ENCODE peak calls at places on chromosome 2, in six cellular contexts. A is astrocyte of the spinal cord, Q is fibroblast of mammary gland, X is heart right ventricle, Z is astrocyte of the cerebellum, L is upper lobe of right lung. I is an unnamed sample.

GRCh38 chr2:27736890-27737204 is 34.7 kb upstream of the MRPL33 start:
- DNase-seq in A (no peak), Q (no peak), X (no peak), Z (no peak), L (no peak), I (no peak)

GRCh38 chr2:45329045-45329677 is 281.9 kb downstream of the SRBD1 start:
- DNase-seq in A (peak; percentile 30), Q (peak; percentile 50), X (no peak), Z (no peak), L (no peak), I (no peak)

GRCh38 chr2:186064507-186064906 is 325.9 kb downstream of the FSIP2 start:
- DNase-seq in A (no peak), Q (no peak), X (no peak), Z (no peak), L (no peak), I (no peak)

GRCh38 chr2:68855550-68855949 is 15.6 kb downstream of the BMP10 start:
- DNase-seq in A (no peak), Q (no peak), X (no peak), Z (no peak), L (no peak), I (no peak)

GRCh38 chr2:239357954-239358754 is 42.7 kb downstream of the HDAC4 start:
- DNase-seq in A (peak; percentile 35), Q (no peak), X (no peak), Z (no peak), L (no peak), I (no peak)

GRCh38 chr2:36993841-36994620 is 27.7 kb upstream of the STRN start:
- DNase-seq in A (no peak), Q (peak; percentile 85), X (no peak), Z (no peak), L (no peak), I (no peak)

GRCh38 chr2:55133467-55134315 is 83.4 kb upstream of the RTN4 start:
- DNase-seq in A (peak; percentile 89), Q (peak; percentile 88), X (peak; percentile 63), Z (peak; percentile 92), L (no peak), I (peak; percentile 58)

GRCh38 chr2:205914736-205915510 is 171.1 kb downstream of the INO80D start:
- DNase-seq in A (peak; percentile 23), Q (no peak), X (no peak), Z (no peak), L (no peak), I (no peak)

GRCh38 chr2:8427211-8427610 is 254.6 kb upstream of the ID2 start:
- DNase-seq in A (no peak), Q (no peak), X (no peak), Z (no peak), L (no peak), I (no peak)

GRCh38 chr2:237464757-237465391 is 22.2 kb upstream of the MLPH start:
- DNase-seq in A (no peak), Q (no peak), X (no peak), Z (no peak), L (no peak), I (no peak)

GRCh38 chr2:120778244-120778643 is 42.6 kb downstream of the GLI2 start:
- DNase-seq in A (no peak), Q (peak; percentile 45), X (no peak), Z (no peak), L (no peak), I (no peak)

GRCh38 chr2:133954636-133955035 is 299.2 kb upstream of the MGAT5 start:
- DNase-seq in A (no peak), Q (no peak), X (no peak), Z (no peak), L (no peak), I (no peak)

GRCh38 chr2:120565095-120565460 is 170.6 kb upstream of the GLI2 start:
- DNase-seq in A (no peak), Q (no peak), X (no peak), Z (no peak), L (no peak), I (no peak)

GRCh38 chr2:96330407-96330806 is 5.2 kb upstream of the NCAPH start:
- DNase-seq in A (peak; percentile 13), Q (peak; percentile 78), X (no peak), Z (no peak), L (no peak), I (peak; percentile 69)

GRCh38 chr2:15722980-15723379 is 131.3 kb downstream of the DDX1 start:
- DNase-seq in A (no peak), Q (no peak), X (no peak), Z (no peak), L (no peak), I (no peak)

GRCh38 chr2:142142595-142142994 is 11.8 kb upstream of the LRP1B start:
- DNase-seq in A (no peak), Q (no peak), X (no peak), Z (no peak), L (no peak), I (no peak)

GRCh38 chr2:166518634-166519390 is 24.8 kb upstream of the SCN7A start:
- DNase-seq in A (no peak), Q (no peak), X (no peak), Z (no peak), L (no peak), I (no peak)

GRCh38 chr2:223995569-223995968 is 38.3 kb downstream of the MRPL44 start:
- DNase-seq in A (peak; percentile 62), Q (peak; percentile 58), X (no peak), Z (no peak), L (no peak), I (no peak)

GRCh38 chr2:217142649-217143266 is 282.9 kb upstream of the TNP1 start:
- DNase-seq in A (peak; percentile 21), Q (peak; percentile 47), X (no peak), Z (no peak), L (no peak), I (no peak)

GRCh38 chr2:234502285-234502918 is 5.5 kb upstream of the ARL4C start:
- DNase-seq in A (peak; percentile 85), Q (peak; percentile 84), X (no peak), Z (no peak), L (no peak), I (no peak)

GRCh38 chr2:186848873-186849578 is at the start of gene ZSWIM2:
- DNase-seq in A (peak; percentile 78), Q (peak; percentile 87), X (peak; percentile 24), Z (peak; percentile 56), L (peak; percentile 75), I (peak; percentile 92)

GRCh38 chr2:129720360-129720759 is 259.1 kb upstream of the RAB6C start:
- DNase-seq in A (no peak), Q (no peak), X (no peak), Z (no peak), L (no peak), I (no peak)

GRCh38 chr2:78201064-78201575 is 678.9 kb upstream of the LRRTM4 start:
- DNase-seq in A (no peak), Q (no peak), X (no peak), Z (no peak), L (no peak), I (no peak)

GRCh38 chr2:112075490-112076260 is 20.6 kb downstream of the TMEM87B start:
- DNase-seq in A (peak; percentile 33), Q (no peak), X (no peak), Z (no peak), L (no peak), I (no peak)

GRCh38 chr2:65576861-65577601 is 144.6 kb upstream of the SPRED2 start:
- DNase-seq in A (peak; percentile 92), Q (peak; percentile 95), X (no peak), Z (peak; percentile 89), L (no peak), I (peak; percentile 68)

GRCh38 chr2:239225921-239226561 is 174.8 kb downstream of the HDAC4 start:
- DNase-seq in A (peak; percentile 77), Q (peak; percentile 68), X (no peak), Z (peak; percentile 82), L (no peak), I (peak; percentile 58)

GRCh38 chr2:67503066-67503795 is 106.1 kb downstream of the ETAA1 start:
- DNase-seq in A (peak; percentile 67), Q (peak; percentile 97), X (no peak), Z (no peak), L (no peak), I (peak; percentile 87)

GRCh38 chr2:64354857-64355680 is 98.9 kb upstream of the LGALSL start:
- DNase-seq in A (peak; percentile 72), Q (peak; percentile 89), X (no peak), Z (peak; percentile 81), L (no peak), I (peak; percentile 24)

GRCh38 chr2:23312996-23313606 is 71.9 kb upstream of the KLHL29 start:
- DNase-seq in A (no peak), Q (peak; percentile 19), X (no peak), Z (no peak), L (no peak), I (no peak)

GRCh38 chr2:941811-942360 is 8.8 kb upstream of the SNTG2 start:
- DNase-seq in A (no peak), Q (no peak), X (no peak), Z (no peak), L (peak; percentile 51), I (no peak)

GRCh38 chr2:46047280-46047679 is 249.9 kb upstream of the EPAS1 start:
- DNase-seq in A (peak; percentile 46), Q (no peak), X (no peak), Z (no peak), L (no peak), I (no peak)

GRCh38 chr2:188319845-188320244 is 28.2 kb downstream of the GULP1 start:
- DNase-seq in A (no peak), Q (no peak), X (no peak), Z (no peak), L (no peak), I (no peak)
- TF ChIP-seq CTCF in A (no peak), Q (peak; percentile 15), X (no peak), Z (no peak), L (no peak), I (no peak)

GRCh38 chr2:241869087-241869961 is at the start of gene RTP5:
- DNase-seq in A (no peak), Q (no peak), X (no peak), Z (no peak), L (no peak), I (no peak)
- H3K4me3 ChIP-seq in A (no peak within 1 kb of the TSS), Q (no peak within 1 kb of the TSS), X (no peak within 1 kb of the TSS), Z (no peak within 1 kb of the TSS), L (no peak within 1 kb of the TSS), I (no peak within 1 kb of the TSS)

GRCh38 chr2:70959851-70960832 is 18.3 kb upstream of the ANKRD53 start:
- DNase-seq in A (no peak), Q (no peak), X (no peak), Z (no peak), L (peak; percentile 44), I (no peak)
- TF ChIP-seq CTCF in A (peak; percentile 17), Q (peak; percentile 1), X (no peak), Z (no peak), L (no peak), I (no peak)

DNA sequence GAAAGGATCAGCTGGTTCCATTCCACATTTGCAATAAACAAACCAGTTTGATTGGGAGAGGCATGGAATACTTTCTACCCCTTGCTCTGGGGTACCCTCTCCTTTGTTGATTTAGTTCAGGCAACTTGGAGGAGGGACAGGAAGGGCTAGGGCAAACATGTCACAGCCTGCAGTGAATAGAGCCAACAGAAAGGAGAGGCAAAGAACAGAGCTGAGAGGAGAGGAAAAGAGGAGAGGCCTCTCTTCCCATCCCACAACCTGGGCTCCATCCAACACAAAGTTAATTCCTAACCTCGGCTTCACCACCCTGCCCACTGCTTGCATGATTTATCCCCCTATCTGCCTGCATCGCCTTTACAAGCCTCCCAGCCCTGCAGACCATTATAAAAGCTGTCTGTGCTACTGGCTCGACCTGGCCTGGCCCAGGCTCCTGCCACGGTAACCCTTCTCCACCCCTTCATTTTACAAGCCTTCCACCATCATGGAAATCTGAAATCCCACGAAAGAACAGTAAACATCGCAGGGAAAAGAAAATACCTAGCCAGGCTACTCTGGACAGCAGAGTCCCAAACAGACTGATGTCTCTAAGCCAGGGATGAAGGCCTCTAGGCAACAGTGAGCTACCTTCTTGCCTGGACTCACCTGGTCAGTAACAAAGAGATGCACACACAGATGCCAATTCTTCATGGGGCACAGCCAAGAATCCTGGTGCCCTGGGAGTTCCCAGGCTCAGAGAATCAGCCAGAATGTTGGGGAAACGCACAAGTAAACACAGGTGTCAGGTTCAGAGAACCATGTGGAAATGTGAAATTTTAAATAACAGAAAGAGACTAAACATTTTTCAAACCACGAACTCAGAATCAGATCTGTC is 43.6 kb downstream of the NHEJ1 start:
- DNase-seq in A (no peak), Q (no peak), X (no peak), Z (no peak), L (no peak), I (no peak)
- H3K4me3 ChIP-seq in A (no peak overlapping the region), Q (no peak overlapping the region), X (no peak overlapping the region), Z (no peak overlapping the region), L (no peak overlapping the region), I (no peak overlapping the region)

I was measured in AG04449.